ENCODE peak calls at places on chromosomes 12 and 14, in six cellular contexts. T, E, X, P, N and C are unnamed samples.

GRCh38 chr12:42534184-42534838 is 55.2 kb downstream of the PRICKLE1 start:
- DNase-seq in T (no peak), E (no peak), X (no peak), P (no peak), N (no peak), C (no peak)

GRCh38 chr12:23760495-23760894 is 189.0 kb downstream of the SOX5 start:
- DNase-seq in T (no peak), E (no peak), X (no peak), P (no peak), N (no peak), C (no peak)

GRCh38 chr12:4434721-4435425 is 10.7 kb downstream of the FGF6 start:
- DNase-seq in T (no peak), E (no peak), X (no peak), P (no peak), N (no peak), C (no peak)

GRCh38 chr12:17928708-17929366 is 161.2 kb downstream of the RERGL start:
- DNase-seq in T (no peak), E (no peak), X (peak), P (no peak), N (peak), C (peak)

GRCh38 chr12:60070541-60070940 is 474.7 kb downstream of the SLC16A7 start:
- DNase-seq in T (no peak), E (no peak), X (peak), P (no peak), N (peak), C (no peak)

GRCh38 chr14:98959410-98959809 is 312.6 kb downstream of the BCL11B start:
- DNase-seq in T (no peak), E (no peak), X (no peak), P (no peak), N (no peak), C (no peak)

GRCh38 chr12:123384994-123385376 is 1.1 kb downstream of the KMT5A start:
- DNase-seq in T (no peak), E (no peak), X (no peak), P (no peak), N (peak), C (peak)

GRCh38 chr12:71589478-71589881 is 74.2 kb downstream of the ZFC3H1 start:
- DNase-seq in T (no peak), E (no peak), X (no peak), P (no peak), N (peak), C (peak)

GRCh38 chr14:69319911-69320310 is 60.0 kb downstream of the GALNT16 start:
- DNase-seq in T (no peak), E (no peak), X (no peak), P (no peak), N (no peak), C (no peak)

GRCh38 chr12:58877243-58877743 is 43.0 kb downstream of the LRIG3 start:
- DNase-seq in T (no peak), E (no peak), X (peak), P (no peak), N (peak), C (peak)

GRCh38 chr14:39432179-39432618 is at the start of gene FBXO33:
- DNase-seq in T (peak), E (peak), X (peak), P (peak), N (peak), C (peak)

GRCh38 chr12:7905071-7905470 is 30.9 kb downstream of the SLC2A3 start:
- DNase-seq in T (no peak), E (no peak), X (no peak), P (no peak), N (no peak), C (no peak)

GRCh38 chr14:75229576-75229922 is 49.1 kb upstream of the FOS start:
- DNase-seq in T (no peak), E (no peak), X (no peak), P (no peak), N (no peak), C (no peak)

GRCh38 chr12:65640489-65640901 is 183.8 kb upstream of the HMGA2 start:
- DNase-seq in T (no peak), E (no peak), X (no peak), P (no peak), N (peak), C (no peak)

GRCh38 chr12:57627504-57628279 is 5.3 kb downstream of the B4GALNT1 start:
- DNase-seq in T (peak), E (peak), X (no peak), P (no peak), N (no peak), C (no peak)

GRCh38 chr14:103483600-103483999 is 39.0 kb downstream of the CKB start:
- DNase-seq in T (no peak), E (no peak), X (peak), P (no peak), N (peak), C (peak)

GRCh38 chr14:93997082-93997481 is at the start of gene CCDC197:
- DNase-seq in T (no peak), E (peak), X (no peak), P (no peak), N (peak), C (no peak)

GRCh38 chr12:100234166-100234565 is 32.7 kb downstream of the DEPDC4 start:
- DNase-seq in T (no peak), E (no peak), X (no peak), P (no peak), N (peak), C (no peak)

GRCh38 chr14:93430319-93430801 is 379 bp upstream of the UNC79 start:
- DNase-seq in T (peak), E (no peak), X (no peak), P (no peak), N (no peak), C (peak)

GRCh38 chr12:115394498-115395220 is 710.7 kb upstream of the TBX3 start:
- DNase-seq in T (no peak), E (no peak), X (no peak), P (no peak), N (peak), C (peak)

GRCh38 chr12:51323317-51323960 is 535 bp downstream of the BIN2 start:
- DNase-seq in T (no peak), E (peak), X (no peak), P (peak), N (no peak), C (no peak)

GRCh38 chr14:81396108-81396507 is 4.0 kb downstream of the STON2 start:
- DNase-seq in T (no peak), E (no peak), X (no peak), P (no peak), N (no peak), C (no peak)

GRCh38 chr14:32473476-32473875 is 144.4 kb downstream of the AKAP6 start:
- DNase-seq in T (no peak), E (no peak), X (peak), P (no peak), N (no peak), C (peak)